ENCODE peak calls at places on chromosome 9, in seven cellular contexts. One of them, this sample, is unnamed.

GRCh38 chr9:125649315-125649714 is 57.7 kb downstream of the MAPKAP1 start:
- DNase-seq in kidney: no peak
- DNase-seq in RWPE2: peak; percentile 73
- DNase-seq in heart left ventricle: no peak
- DNase-seq in fibroblast of lung: peak; percentile 92
- DNase-seq in PC-3: peak; percentile 85
- DNase-seq in ovary: no peak
- DNase-seq in this sample: no peak

GRCh38 chr9:107039546-107039945 is 176.6 kb downstream of the ZNF462 start:
- DNase-seq in kidney: no peak
- DNase-seq in RWPE2: no peak
- DNase-seq in heart left ventricle: no peak
- DNase-seq in fibroblast of lung: peak; percentile 96
- DNase-seq in PC-3: no peak
- DNase-seq in ovary: no peak
- DNase-seq in this sample: peak; percentile 1

GRCh38 chr9:126642009-126642744 is 28.4 kb downstream of the LMX1B start:
- DNase-seq in kidney: no peak
- DNase-seq in RWPE2: no peak
- DNase-seq in heart left ventricle: no peak
- DNase-seq in fibroblast of lung: no peak
- DNase-seq in PC-3: no peak
- DNase-seq in ovary: no peak
- DNase-seq in this sample: no peak

GRCh38 chr9:70053864-70054263 is 10.2 kb downstream of the MAMDC2 start:
- DNase-seq in kidney: no peak
- DNase-seq in RWPE2: peak; percentile 68
- DNase-seq in heart left ventricle: no peak
- DNase-seq in fibroblast of lung: no peak
- DNase-seq in PC-3: peak; percentile 86
- DNase-seq in ovary: no peak
- DNase-seq in this sample: peak; percentile 65

GRCh38 chr9:116141864-116142561 is 11.6 kb upstream of the PAPPA start:
- DNase-seq in kidney: no peak
- DNase-seq in RWPE2: no peak
- DNase-seq in heart left ventricle: no peak
- DNase-seq in fibroblast of lung: peak; percentile 67
- DNase-seq in PC-3: peak; percentile 47
- DNase-seq in ovary: no peak
- DNase-seq in this sample: no peak

GRCh38 chr9:137128158-137129088 is 10.5 kb upstream of the GRIN1 start:
- DNase-seq in kidney: no peak
- DNase-seq in RWPE2: no peak
- DNase-seq in heart left ventricle: no peak
- DNase-seq in fibroblast of lung: no peak
- DNase-seq in PC-3: no peak
- DNase-seq in ovary: no peak
- DNase-seq in this sample: no peak

GRCh38 chr9:18296702-18297531 is 177.0 kb upstream of the ADAMTSL1 start:
- DNase-seq in kidney: no peak
- DNase-seq in RWPE2: no peak
- DNase-seq in heart left ventricle: no peak
- DNase-seq in fibroblast of lung: peak; percentile 27
- DNase-seq in PC-3: no peak
- DNase-seq in ovary: no peak
- DNase-seq in this sample: no peak

GRCh38 chr9:124029617-124030016 is 18.0 kb downstream of the LHX2 start:
- DNase-seq in kidney: no peak
- DNase-seq in RWPE2: no peak
- DNase-seq in heart left ventricle: no peak
- DNase-seq in fibroblast of lung: no peak
- DNase-seq in PC-3: no peak
- DNase-seq in ovary: no peak
- DNase-seq in this sample: no peak

GRCh38 chr9:114033397-114034103 is 44.5 kb downstream of the AMBP start:
- DNase-seq in kidney: no peak
- DNase-seq in RWPE2: no peak
- DNase-seq in heart left ventricle: peak; percentile 58
- DNase-seq in fibroblast of lung: peak; percentile 8
- DNase-seq in PC-3: no peak
- DNase-seq in ovary: peak; percentile 51
- DNase-seq in this sample: no peak

GRCh38 chr9:113614843-113615648 is 151.5 kb downstream of the RGS3 start:
- DNase-seq in kidney: peak; percentile 89
- DNase-seq in RWPE2: no peak
- DNase-seq in heart left ventricle: peak; percentile 77
- DNase-seq in fibroblast of lung: peak; percentile 89
- DNase-seq in PC-3: no peak
- DNase-seq in ovary: peak; percentile 78
- DNase-seq in this sample: no peak

GRCh38 chr9:34079181-34079580 is 30.5 kb upstream of the UBAP2 start:
- DNase-seq in kidney: no peak
- DNase-seq in RWPE2: no peak
- DNase-seq in heart left ventricle: no peak
- DNase-seq in fibroblast of lung: peak; percentile 53
- DNase-seq in PC-3: peak; percentile 57
- DNase-seq in ovary: no peak
- DNase-seq in this sample: no peak

GRCh38 chr9:117768740-117769400 is 64.7 kb downstream of the TLR4 start:
- DNase-seq in kidney: no peak
- DNase-seq in RWPE2: no peak
- DNase-seq in heart left ventricle: no peak
- DNase-seq in fibroblast of lung: no peak
- DNase-seq in PC-3: no peak
- DNase-seq in ovary: no peak
- DNase-seq in this sample: no peak

GRCh38 chr9:129785866-129786265 is 17.1 kb upstream of the TOR1B start:
- DNase-seq in kidney: no peak
- DNase-seq in RWPE2: no peak
- DNase-seq in heart left ventricle: no peak
- DNase-seq in fibroblast of lung: no peak
- DNase-seq in PC-3: no peak
- DNase-seq in ovary: no peak
- DNase-seq in this sample: no peak

GRCh38 chr9:112233769-112234168 is 58.7 kb upstream of the SUSD1 start:
- DNase-seq in kidney: no peak
- DNase-seq in RWPE2: no peak
- DNase-seq in heart left ventricle: no peak
- DNase-seq in fibroblast of lung: peak; percentile 66
- DNase-seq in PC-3: no peak
- DNase-seq in ovary: no peak
- DNase-seq in this sample: no peak

GRCh38 chr9:22119537-22120167 is 110.5 kb upstream of the CDKN2B start:
- DNase-seq in kidney: no peak
- DNase-seq in RWPE2: no peak
- DNase-seq in heart left ventricle: no peak
- DNase-seq in fibroblast of lung: no peak
- DNase-seq in PC-3: peak; percentile 61
- DNase-seq in ovary: no peak
- DNase-seq in this sample: no peak

GRCh38 chr9:38329980-38330379 is 62.5 kb upstream of the ALDH1B1 start:
- DNase-seq in kidney: no peak
- DNase-seq in RWPE2: no peak
- DNase-seq in heart left ventricle: no peak
- DNase-seq in fibroblast of lung: no peak
- DNase-seq in PC-3: no peak
- DNase-seq in ovary: no peak
- DNase-seq in this sample: no peak

GRCh38 chr9:134793281-134793680 is 87.3 kb upstream of the FCN2 start:
- DNase-seq in kidney: no peak
- DNase-seq in RWPE2: no peak
- DNase-seq in heart left ventricle: no peak
- DNase-seq in fibroblast of lung: no peak
- DNase-seq in PC-3: no peak
- DNase-seq in ovary: no peak
- DNase-seq in this sample: no peak

GRCh38 chr9:36192196-36192595 is 1.5 kb downstream of the CLTA start:
- DNase-seq in kidney: no peak
- DNase-seq in RWPE2: no peak
- DNase-seq in heart left ventricle: no peak
- DNase-seq in fibroblast of lung: no peak
- DNase-seq in PC-3: peak; percentile 40
- DNase-seq in ovary: no peak
- DNase-seq in this sample: no peak

GRCh38 chr9:135321580-135321979 is 158.0 kb upstream of the PPP1R26 start:
- DNase-seq in kidney: no peak
- DNase-seq in RWPE2: no peak
- DNase-seq in heart left ventricle: no peak
- DNase-seq in fibroblast of lung: no peak
- DNase-seq in PC-3: no peak
- DNase-seq in ovary: no peak
- DNase-seq in this sample: no peak

GRCh38 chr9:83937861-83938455 is 16.7 kb upstream of the KIF27 start:
- DNase-seq in kidney: no peak
- DNase-seq in RWPE2: no peak
- DNase-seq in heart left ventricle: no peak
- DNase-seq in fibroblast of lung: peak; percentile 43
- DNase-seq in PC-3: peak; percentile 87
- DNase-seq in ovary: no peak
- DNase-seq in this sample: no peak

GRCh38 chr9:106892632-106893031 is 29.7 kb downstream of the ZNF462 start:
- DNase-seq in kidney: peak; percentile 86
- DNase-seq in RWPE2: peak; percentile 92
- DNase-seq in heart left ventricle: peak; percentile 50
- DNase-seq in fibroblast of lung: peak; percentile 99
- DNase-seq in PC-3: peak; percentile 97
- DNase-seq in ovary: peak; percentile 39
- DNase-seq in this sample: peak; percentile 98

DNA sequence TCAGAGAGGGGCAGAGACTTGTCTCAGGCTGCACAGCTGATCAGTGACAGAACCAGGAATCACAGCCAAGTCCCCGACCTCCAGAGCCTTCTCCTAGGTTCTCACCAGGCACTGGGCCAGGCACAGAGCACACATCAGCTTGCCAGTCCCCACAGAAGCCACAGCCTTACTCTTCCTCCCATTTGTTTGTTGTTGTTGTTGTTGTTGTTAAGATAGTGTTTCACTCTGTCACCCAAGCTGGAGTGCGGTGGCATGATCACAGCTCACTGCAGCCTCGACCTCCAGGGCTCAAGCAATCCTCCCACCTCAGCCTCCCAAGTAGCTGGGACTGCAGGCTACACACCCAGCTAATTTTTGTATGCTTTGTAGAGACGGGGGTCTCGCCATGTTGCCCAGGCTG is 41.4 kb downstream of the NAIF1 start:
- DNase-seq in kidney: no peak
- DNase-seq in RWPE2: no peak
- DNase-seq in heart left ventricle: no peak
- DNase-seq in fibroblast of lung: no peak
- DNase-seq in PC-3: no peak
- DNase-seq in ovary: no peak
- DNase-seq in this sample: no peak
- H3K27ac ChIP-seq in kidney: no peak overlapping the region
- H3K27ac ChIP-seq in RWPE2: no peak overlapping the region
- H3K27ac ChIP-seq in heart left ventricle: no peak overlapping the region
- H3K27ac ChIP-seq in fibroblast of lung: no peak overlapping the region
- H3K27ac ChIP-seq in PC-3: no peak overlapping the region
- H3K27ac ChIP-seq in ovary: no peak overlapping the region
- H3K27ac ChIP-seq in this sample: no peak overlapping the region

GRCh38 chr9:94995294-94995693 is 268.8 kb downstream of the AOPEP start:
- DNase-seq in kidney: no peak
- DNase-seq in RWPE2: no peak
- DNase-seq in heart left ventricle: no peak
- DNase-seq in fibroblast of lung: no peak
- DNase-seq in PC-3: no peak
- DNase-seq in ovary: no peak
- DNase-seq in this sample: no peak

GRCh38 chr9:94993821-94994165 is 267.3 kb downstream of the AOPEP start:
- DNase-seq in kidney: no peak
- DNase-seq in RWPE2: no peak
- DNase-seq in heart left ventricle: no peak
- DNase-seq in fibroblast of lung: no peak
- DNase-seq in PC-3: no peak
- DNase-seq in ovary: no peak
- DNase-seq in this sample: no peak

GRCh38 chr9:94999832-95000231 is 273.3 kb downstream of the AOPEP start:
- DNase-seq in kidney: no peak
- DNase-seq in RWPE2: no peak
- DNase-seq in heart left ventricle: no peak
- DNase-seq in fibroblast of lung: no peak
- DNase-seq in PC-3: no peak
- DNase-seq in ovary: no peak
- DNase-seq in this sample: no peak

GRCh38 chr9:94997727-94998126 is 271.2 kb downstream of the AOPEP start:
- DNase-seq in kidney: no peak
- DNase-seq in RWPE2: no peak
- DNase-seq in heart left ventricle: no peak
- DNase-seq in fibroblast of lung: no peak
- DNase-seq in PC-3: no peak
- DNase-seq in ovary: no peak
- DNase-seq in this sample: no peak

DNA sequence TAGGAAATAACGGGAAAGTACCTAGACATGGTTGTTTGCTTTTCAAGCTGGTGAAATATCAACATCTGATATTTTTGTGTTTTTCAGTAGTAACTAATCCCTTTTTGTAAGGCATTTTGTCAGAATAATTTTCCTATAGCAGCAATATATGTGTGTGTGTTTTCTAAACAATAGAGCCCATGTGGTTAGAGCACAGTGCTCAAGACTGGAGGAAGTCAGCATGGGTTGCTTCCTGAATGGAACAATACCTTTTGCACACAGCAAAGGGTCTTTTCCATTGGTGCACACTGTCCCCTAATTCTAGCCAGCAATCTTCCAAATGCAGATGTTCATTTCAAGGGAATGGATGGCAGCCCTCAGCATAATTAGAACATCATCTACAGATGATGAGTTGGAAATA is 270.1 kb downstream of the AOPEP start:
- DNase-seq in kidney: no peak
- DNase-seq in RWPE2: no peak
- DNase-seq in heart left ventricle: no peak
- DNase-seq in fibroblast of lung: no peak
- DNase-seq in PC-3: no peak
- DNase-seq in ovary: no peak
- DNase-seq in this sample: no peak
- H3K27ac ChIP-seq in kidney: peak overlapping the region; percentile 57
- H3K27ac ChIP-seq in RWPE2: no peak overlapping the region
- H3K27ac ChIP-seq in heart left ventricle: peak overlapping the region; percentile 88
- H3K27ac ChIP-seq in fibroblast of lung: no peak overlapping the region
- H3K27ac ChIP-seq in PC-3: no peak overlapping the region
- H3K27ac ChIP-seq in ovary: peak overlapping the region; percentile 77
- H3K27ac ChIP-seq in this sample: no peak overlapping the region

DNA sequence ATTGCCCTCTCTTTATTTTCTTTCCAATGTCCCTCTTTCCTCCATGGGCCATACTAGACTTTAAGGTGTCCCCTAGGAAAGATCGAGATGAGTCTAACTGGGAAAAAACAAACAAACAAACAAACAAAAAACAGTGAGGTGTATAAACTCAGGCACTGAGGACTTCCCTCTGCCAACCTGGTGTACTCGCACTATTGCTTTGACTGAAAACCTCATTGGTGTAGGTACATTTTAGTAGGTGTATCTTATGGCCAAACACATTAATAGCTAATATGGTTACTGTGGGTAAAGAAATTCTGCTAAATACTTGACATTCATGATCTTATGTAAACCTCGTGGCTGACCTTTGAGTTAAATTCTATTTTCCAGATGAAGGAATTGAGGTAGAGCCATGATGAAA is 74.3 kb downstream of the TNC start:
- DNase-seq in kidney: no peak
- DNase-seq in RWPE2: no peak
- DNase-seq in heart left ventricle: no peak
- DNase-seq in fibroblast of lung: no peak
- DNase-seq in PC-3: no peak
- DNase-seq in ovary: no peak
- DNase-seq in this sample: no peak
- H3K27ac ChIP-seq in kidney: no peak overlapping the region
- H3K27ac ChIP-seq in RWPE2: no peak overlapping the region
- H3K27ac ChIP-seq in heart left ventricle: no peak overlapping the region
- H3K27ac ChIP-seq in fibroblast of lung: no peak overlapping the region
- H3K27ac ChIP-seq in PC-3: no peak overlapping the region
- H3K27ac ChIP-seq in ovary: no peak overlapping the region
- H3K27ac ChIP-seq in this sample: no peak overlapping the region

GRCh38 chr9:128481561-128481960 is 23.0 kb upstream of the GLE1 start:
- DNase-seq in kidney: peak; percentile 10
- DNase-seq in RWPE2: no peak
- DNase-seq in heart left ventricle: no peak
- DNase-seq in fibroblast of lung: no peak
- DNase-seq in PC-3: no peak
- DNase-seq in ovary: no peak
- DNase-seq in this sample: no peak
- H3K27ac ChIP-seq in kidney: no peak overlapping the region
- H3K27ac ChIP-seq in RWPE2: no peak overlapping the region
- H3K27ac ChIP-seq in heart left ventricle: no peak overlapping the region
- H3K27ac ChIP-seq in fibroblast of lung: no peak overlapping the region
- H3K27ac ChIP-seq in PC-3: no peak overlapping the region
- H3K27ac ChIP-seq in ovary: no peak overlapping the region
- H3K27ac ChIP-seq in this sample: no peak overlapping the region